ENCODE peak calls at places on chromosome 6, in five cellular contexts. One of them, this sample, is unnamed.

GRCh38 chr6:124758663-124759062 is 203.6 kb upstream of the RNF217 start:
- DNase-seq in HepG2: no peak
- DNase-seq in WTC11: no peak
- DNase-seq in HCT116: no peak
- DNase-seq in H1: no peak
- DNase-seq in this sample: no peak

GRCh38 chr6:30682181-30683117 is 4.0 kb downstream of the PPP1R18 start:
- DNase-seq in HepG2: peak; percentile 50
- DNase-seq in WTC11: peak; percentile 42
- DNase-seq in H1: no peak
- DNase-seq in HCT116: no peak
- DNase-seq in this sample: peak; percentile 89

GRCh38 chr6:113971786-113972185 is 838 bp upstream of the HDAC2 start:
- DNase-seq in HepG2: no peak
- DNase-seq in WTC11: no peak
- DNase-seq in H1: no peak
- DNase-seq in HCT116: no peak
- DNase-seq in this sample: no peak

GRCh38 chr6:87534377-87535047 is 55.3 kb downstream of the RARS2 start:
- DNase-seq in H1: no peak
- DNase-seq in WTC11: no peak
- DNase-seq in HepG2: peak; percentile 95
- DNase-seq in HCT116: no peak
- DNase-seq in this sample: no peak

GRCh38 chr6:106975699-106976032 is 1.1 kb upstream of the CD24 start:
- DNase-seq in H1: no peak
- DNase-seq in HCT116: no peak
- DNase-seq in WTC11: no peak
- DNase-seq in HepG2: no peak
- DNase-seq in this sample: no peak

GRCh38 chr6:155120034-155120433 is 124.9 kb downstream of the TIAM2 start:
- DNase-seq in H1: peak; percentile 91
- DNase-seq in HCT116: no peak
- DNase-seq in WTC11: peak; percentile 52
- DNase-seq in HepG2: no peak
- DNase-seq in this sample: no peak

GRCh38 chr6:39088331-39088730 is 26.7 kb downstream of the SAYSD1 start:
- DNase-seq in WTC11: peak; percentile 75
- DNase-seq in HepG2: peak; percentile 39
- DNase-seq in HCT116: no peak
- DNase-seq in H1: peak; percentile 50
- DNase-seq in this sample: peak; percentile 37

GRCh38 chr6:1613631-1614447 is 4.1 kb downstream of the FOXC1 start:
- DNase-seq in HepG2: no peak
- DNase-seq in H1: no peak
- DNase-seq in WTC11: peak; percentile 80
- DNase-seq in HCT116: no peak
- DNase-seq in this sample: peak; percentile 64

GRCh38 chr6:139679516-139680179 is 305.2 kb upstream of the CITED2 start:
- DNase-seq in H1: no peak
- DNase-seq in HCT116: no peak
- DNase-seq in HepG2: peak; percentile 44
- DNase-seq in WTC11: no peak
- DNase-seq in this sample: peak; percentile 35

GRCh38 chr6:133418108-133418507 is 177.0 kb downstream of the EYA4 start:
- DNase-seq in HepG2: no peak
- DNase-seq in H1: no peak
- DNase-seq in HCT116: no peak
- DNase-seq in WTC11: no peak
- DNase-seq in this sample: no peak

GRCh38 chr6:130851026-130851425 is 23.8 kb downstream of the SMLR1 start:
- DNase-seq in HepG2: no peak
- DNase-seq in H1: no peak
- DNase-seq in WTC11: no peak
- DNase-seq in HCT116: no peak
- DNase-seq in this sample: peak; percentile 25

GRCh38 chr6:20306491-20306890 is 94.2 kb upstream of the MBOAT1 start:
- DNase-seq in WTC11: peak; percentile 31
- DNase-seq in HCT116: no peak
- DNase-seq in HepG2: no peak
- DNase-seq in H1: no peak
- DNase-seq in this sample: no peak

GRCh38 chr6:142297996-142298753 is 3.6 kb upstream of the ADGRG6 start:
- DNase-seq in WTC11: no peak
- DNase-seq in HepG2: peak; percentile 97
- DNase-seq in HCT116: no peak
- DNase-seq in H1: no peak
- DNase-seq in this sample: peak; percentile 60

GRCh38 chr6:641225-641985 is 15.5 kb downstream of the HUS1B start:
- DNase-seq in HCT116: no peak
- DNase-seq in HepG2: no peak
- DNase-seq in WTC11: no peak
- DNase-seq in H1: no peak
- DNase-seq in this sample: no peak

GRCh38 chr6:154169193-154169847 is 130.3 kb downstream of the OPRM1 start:
- DNase-seq in WTC11: no peak
- DNase-seq in HCT116: no peak
- DNase-seq in H1: no peak
- DNase-seq in HepG2: no peak
- DNase-seq in this sample: no peak

GRCh38 chr6:138422861-138423260 is 18.8 kb downstream of the HEBP2 start:
- DNase-seq in WTC11: no peak
- DNase-seq in H1: no peak
- DNase-seq in HepG2: peak; percentile 38
- DNase-seq in HCT116: no peak
- DNase-seq in this sample: peak; percentile 19

GRCh38 chr6:135743476-135743875 is 108.0 kb upstream of the PDE7B start:
- DNase-seq in WTC11: no peak
- DNase-seq in HCT116: no peak
- DNase-seq in H1: no peak
- DNase-seq in HepG2: no peak
- DNase-seq in this sample: no peak

GRCh38 chr6:162541019-162541601 is 186.5 kb downstream of the PRKN start:
- DNase-seq in HepG2: no peak
- DNase-seq in WTC11: no peak
- DNase-seq in H1: no peak
- DNase-seq in HCT116: no peak
- DNase-seq in this sample: no peak

GRCh38 chr6:53269827-53270226 is 78.9 kb downstream of the ELOVL5 start:
- DNase-seq in HCT116: no peak
- DNase-seq in HepG2: no peak
- DNase-seq in H1: no peak
- DNase-seq in WTC11: no peak
- DNase-seq in this sample: no peak

GRCh38 chr6:19502301-19502700 is 334.9 kb upstream of the ID4 start:
- DNase-seq in HepG2: no peak
- DNase-seq in WTC11: no peak
- DNase-seq in HCT116: no peak
- DNase-seq in H1: no peak
- DNase-seq in this sample: no peak

GRCh38 chr6:1382883-1383728 is 6.3 kb upstream of the FOXF2 start:
- DNase-seq in H1: no peak
- DNase-seq in HCT116: no peak
- DNase-seq in HepG2: no peak
- DNase-seq in WTC11: peak; percentile 64
- DNase-seq in this sample: no peak

GRCh38 chr6:760982-761955 is 68.3 kb upstream of the EXOC2 start:
- DNase-seq in HCT116: no peak
- DNase-seq in WTC11: no peak
- DNase-seq in HepG2: no peak
- DNase-seq in H1: no peak
- DNase-seq in this sample: no peak

GRCh38 chr6:150998992-150999975 is 133.8 kb downstream of the MTHFD1L start:
- DNase-seq in WTC11: no peak
- DNase-seq in HCT116: no peak
- DNase-seq in H1: no peak
- DNase-seq in HepG2: no peak
- DNase-seq in this sample: no peak

GRCh38 chr6:21019614-21020013 is 485.4 kb downstream of the CDKAL1 start:
- DNase-seq in H1: no peak
- DNase-seq in HepG2: no peak
- DNase-seq in WTC11: no peak
- DNase-seq in HCT116: no peak
- DNase-seq in this sample: peak; percentile 24

GRCh38 chr6:118896339-118897136 is 2.6 kb downstream of the ASF1A start:
- DNase-seq in WTC11: no peak
- DNase-seq in H1: no peak
- DNase-seq in HepG2: peak; percentile 78
- DNase-seq in HCT116: peak; percentile 69
- DNase-seq in this sample: peak; percentile 76

GRCh38 chr6:143337201-143337949 is 113.1 kb downstream of the ADAT2 start:
- DNase-seq in HCT116: peak; percentile 18
- DNase-seq in H1: peak; percentile 70
- DNase-seq in WTC11: peak; percentile 95
- DNase-seq in HepG2: peak; percentile 16
- DNase-seq in this sample: peak; percentile 31

GRCh38 chr6:111662794-111663231 is 57.1 kb upstream of the TRAF3IP2 start:
- DNase-seq in H1: no peak
- DNase-seq in HCT116: no peak
- DNase-seq in WTC11: no peak
- DNase-seq in HepG2: no peak
- DNase-seq in this sample: no peak

GRCh38 chr6:3987072-3987471 is 91.9 kb downstream of the FAM217A start:
- DNase-seq in HepG2: no peak
- DNase-seq in WTC11: peak; percentile 23
- DNase-seq in H1: no peak
- DNase-seq in HCT116: no peak
- DNase-seq in this sample: peak; percentile 84

GRCh38 chr6:41663558-41663957 is 25.3 kb downstream of the MDFI start:
- DNase-seq in HCT116: no peak
- DNase-seq in H1: no peak
- DNase-seq in WTC11: no peak
- DNase-seq in HepG2: no peak
- DNase-seq in this sample: no peak

GRCh38 chr6:14540276-14540675 is 422.7 kb downstream of the CD83 start:
- DNase-seq in HCT116: no peak
- DNase-seq in HepG2: no peak
- DNase-seq in WTC11: no peak
- DNase-seq in H1: no peak
- DNase-seq in this sample: no peak

GRCh38 chr6:10397756-10398438 is 17.0 kb downstream of the TFAP2A start:
- DNase-seq in HepG2: no peak
- DNase-seq in H1: no peak
- DNase-seq in WTC11: no peak
- DNase-seq in HCT116: no peak
- DNase-seq in this sample: no peak

GRCh38 chr6:26053929-26054658 is 33.1 kb upstream of the HFE start:
- DNase-seq in HepG2: no peak
- DNase-seq in HCT116: no peak
- DNase-seq in H1: no peak
- DNase-seq in WTC11: no peak
- DNase-seq in this sample: no peak

GRCh38 chr6:36015666-36016065 is 8.8 kb downstream of the SLC26A8 start:
- DNase-seq in WTC11: no peak
- DNase-seq in H1: no peak
- DNase-seq in HepG2: no peak
- DNase-seq in HCT116: no peak
- DNase-seq in this sample: no peak

GRCh38 chr6:444653-445275 is 53.2 kb downstream of the IRF4 start:
- DNase-seq in HCT116: no peak
- DNase-seq in H1: no peak
- DNase-seq in HepG2: no peak
- DNase-seq in WTC11: no peak
- DNase-seq in this sample: no peak

GRCh38 chr6:30013296-30013922 is 47.7 kb upstream of the POLR1H start:
- DNase-seq in HepG2: peak; percentile 17
- DNase-seq in H1: peak; percentile 31
- DNase-seq in HCT116: no peak
- DNase-seq in WTC11: peak; percentile 38
- DNase-seq in this sample: peak; percentile 26

GRCh38 chr6:151389640-151390275 is 1.6 kb downstream of the ZBTB2 start:
- DNase-seq in HepG2: peak; percentile 64
- DNase-seq in WTC11: peak; percentile 28
- DNase-seq in H1: no peak
- DNase-seq in HCT116: no peak
- DNase-seq in this sample: peak; percentile 74

GRCh38 chr6:40395066-40395697 is 192.0 kb downstream of the LRFN2 start:
- DNase-seq in HepG2: no peak
- DNase-seq in HCT116: no peak
- DNase-seq in H1: no peak
- DNase-seq in WTC11: no peak
- DNase-seq in this sample: no peak

GRCh38 chr6:152273638-152274037 is 363.5 kb downstream of the SYNE1 start:
- DNase-seq in H1: no peak
- DNase-seq in WTC11: peak; percentile 30
- DNase-seq in HepG2: no peak
- DNase-seq in HCT116: no peak
- DNase-seq in this sample: no peak

GRCh38 chr6:72665599-72665998 is 43.7 kb downstream of the KCNQ5 start:
- DNase-seq in H1: no peak
- DNase-seq in HCT116: no peak
- DNase-seq in HepG2: no peak
- DNase-seq in WTC11: no peak
- DNase-seq in this sample: no peak

DNA sequence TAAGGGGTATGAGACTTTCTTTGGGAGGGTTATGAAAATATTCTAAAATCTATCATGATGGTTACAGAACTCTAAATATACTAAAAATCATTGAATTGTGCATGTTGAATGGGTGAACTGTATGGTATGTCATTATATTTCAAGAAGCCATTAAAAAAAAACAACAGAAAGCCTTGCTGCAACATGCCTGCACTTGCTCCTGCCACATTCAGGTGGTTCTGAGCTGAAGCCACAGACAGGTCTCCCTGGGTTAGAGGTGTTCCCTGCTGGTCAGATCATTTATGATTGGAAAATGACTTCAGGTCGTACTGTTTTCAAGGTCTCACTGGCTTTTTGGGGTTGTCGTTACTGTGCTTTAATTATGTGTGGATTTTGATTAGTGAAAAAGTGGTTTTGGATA is 13.3 kb downstream of the GMPR start:
- DNase-seq in WTC11: no peak
- DNase-seq in H1: no peak
- DNase-seq in HCT116: no peak
- DNase-seq in HepG2: no peak
- DNase-seq in this sample: no peak
- TF ChIP-seq MAX in WTC11: no peak
- TF ChIP-seq MAX in H1: no peak
- TF ChIP-seq MAX in HCT116: no peak
- TF ChIP-seq MAX in HepG2: no peak
- TF ChIP-seq MAX in this sample: no peak

GRCh38 chr6:163670283-163670682 is 255.8 kb downstream of the QKI start:
- DNase-seq in WTC11: no peak
- DNase-seq in HepG2: no peak
- DNase-seq in H1: no peak
- DNase-seq in HCT116: no peak
- DNase-seq in this sample: no peak
- TF ChIP-seq MAX in WTC11: no peak
- TF ChIP-seq MAX in HepG2: no peak
- TF ChIP-seq MAX in H1: no peak
- TF ChIP-seq MAX in HCT116: no peak
- TF ChIP-seq MAX in this sample: no peak

GRCh38 chr6:5036309-5036708 is 32.5 kb upstream of the RPP40 start:
- DNase-seq in HepG2: peak; percentile 64
- DNase-seq in H1: no peak
- DNase-seq in WTC11: peak; percentile 79
- DNase-seq in HCT116: peak; percentile 8
- DNase-seq in this sample: peak; percentile 12
- TF ChIP-seq MAX in HepG2: peak; percentile 32
- TF ChIP-seq MAX in H1: peak; percentile 95
- TF ChIP-seq MAX in WTC11: peak; percentile 68
- TF ChIP-seq MAX in HCT116: peak; percentile 19
- TF ChIP-seq MAX in this sample: no peak

GRCh38 chr6:49949062-49949461 is 14.9 kb downstream of the DEFB114 start:
- DNase-seq in WTC11: no peak
- DNase-seq in HCT116: no peak
- DNase-seq in H1: no peak
- DNase-seq in HepG2: no peak
- DNase-seq in this sample: no peak
- TF ChIP-seq MAX in WTC11: no peak
- TF ChIP-seq MAX in HCT116: no peak
- TF ChIP-seq MAX in H1: no peak
- TF ChIP-seq MAX in HepG2: no peak
- TF ChIP-seq MAX in this sample: no peak